ENCODE peak calls at places on chromosomes 2 and 18, in four cellular contexts. U, K, N and X are unnamed samples.

GRCh38 chr2:32948266-32948665 is 1.5 kb downstream of the LTBP1 start:
- DNase-seq in U (no peak), K (no peak), N (no peak), X (no peak)

GRCh38 chr2:67997528-67998267 is 65.1 kb downstream of the C1D start:
- DNase-seq in K (no peak), U (peak; percentile 88), N (no peak), X (no peak)

GRCh38 chr18:23181547-23181946 is 46.3 kb downstream of the CABLES1 start:
- DNase-seq in U (no peak), N (no peak), K (no peak), X (no peak)

GRCh38 chr2:102107741-102108070 is 34.8 kb upstream of the IL1R1 start:
- DNase-seq in U (peak; percentile 57), K (peak; percentile 98), N (no peak), X (peak; percentile 33)

GRCh38 chr2:60213865-60214657 is 339.4 kb downstream of the BCL11A start:
- DNase-seq in N (no peak), K (no peak), U (no peak), X (no peak)

GRCh38 chr18:3104190-3105054 is 91.5 kb upstream of the LPIN2 start:
- DNase-seq in N (no peak), K (no peak), U (peak; percentile 61), X (no peak)

GRCh38 chr2:9108210-9108967 is 98.2 kb upstream of the ASAP2 start:
- DNase-seq in U (peak; percentile 51), K (no peak), N (no peak), X (no peak)

GRCh38 chr18:36756262-36756661 is 72.5 kb downstream of the TPGS2 start:
- DNase-seq in N (no peak), K (no peak), U (peak; percentile 31), X (no peak)

GRCh38 chr2:162369577-162369976 is 25.6 kb downstream of the GCA start:
- DNase-seq in U (no peak), N (no peak), K (no peak), X (no peak)

GRCh38 chr2:203880557-203881125 is 13.1 kb downstream of the CTLA4 start:
- DNase-seq in N (no peak), K (no peak), U (no peak), X (no peak)

GRCh38 chr2:233449071-233449901 is 95.0 kb downstream of the DGKD start:
- DNase-seq in K (no peak), U (peak; percentile 48), N (peak; percentile 38), X (peak; percentile 68)

GRCh38 chr2:233451950-233452349 is 97.7 kb downstream of the DGKD start:
- DNase-seq in K (no peak), U (no peak), N (no peak), X (no peak)

GRCh38 chr2:233450854-233451575 is 96.7 kb downstream of the DGKD start:
- DNase-seq in N (no peak), U (no peak), K (no peak), X (no peak)

GRCh38 chr2:233448565-233448964 is 94.3 kb downstream of the DGKD start:
- DNase-seq in N (no peak), U (no peak), K (peak; percentile 26), X (peak; percentile 65)

GRCh38 chr2:233449921-233450853 is 95.9 kb downstream of the DGKD start:
- DNase-seq in U (no peak), N (no peak), K (no peak), X (no peak)
- TF ChIP-seq USF2 in U (no peak), N (no peak), K (no peak), X (no peak)

GRCh38 chr18:12048010-12048826 is 45.4 kb upstream of the ANKRD62 start:
- DNase-seq in N (no peak), U (no peak), K (no peak), X (no peak)
- TF ChIP-seq USF2 in N (no peak), U (no peak), K (no peak), X (no peak)

GRCh38 chr2:180443896-180444295 is 436.8 kb upstream of the CWC22 start:
- DNase-seq in U (no peak), K (no peak), N (no peak), X (no peak)
- TF ChIP-seq USF2 in U (no peak), K (no peak), N (no peak), X (no peak)

GRCh38 chr2:48120112-48120511 is 213.8 kb upstream of the FBXO11 start:
- DNase-seq in K (peak; percentile 85), U (no peak), N (no peak), X (no peak)

GRCh38 chr2:48122166-48122565 is 215.9 kb upstream of the FBXO11 start:
- DNase-seq in U (no peak), N (no peak), K (no peak), X (no peak)

GRCh38 chr2:48116518-48116917 is 210.2 kb upstream of the FBXO11 start:
- DNase-seq in U (no peak), K (no peak), N (no peak), X (no peak)

GRCh38 chr2:48120759-48121242 is 214.5 kb upstream of the FBXO11 start:
- DNase-seq in K (no peak), U (no peak), N (no peak), X (no peak)

DNA sequence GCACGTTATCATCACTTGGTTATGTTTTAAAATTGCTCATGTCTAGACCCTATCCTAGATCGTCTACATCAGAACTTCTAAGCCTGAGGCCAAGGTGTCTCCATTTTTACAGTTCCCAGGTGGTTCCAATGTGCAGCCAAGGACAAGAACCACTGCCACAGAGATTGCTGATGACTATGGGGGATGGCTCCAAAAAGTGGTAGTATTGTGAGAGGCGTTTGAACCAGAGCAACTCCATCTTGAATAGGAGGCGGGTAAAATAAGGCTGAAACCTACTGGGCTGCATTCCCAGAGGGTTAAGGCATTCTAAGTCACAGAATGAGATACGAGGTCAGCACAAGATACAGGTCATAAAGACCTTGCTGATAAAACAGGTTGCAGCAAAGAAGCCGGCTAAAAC is 212.6 kb upstream of the FBXO11 start:
- DNase-seq in N (no peak), K (no peak), U (no peak), X (no peak)
- TF ChIP-seq USF2 in N (no peak), K (no peak), U (no peak), X (no peak)

GRCh38 chr2:96325884-96326255 is 753 bp downstream of the ITPRIPL1 start:
- DNase-seq in N (no peak), U (no peak), K (no peak), X (no peak)
- TF ChIP-seq USF2 in N (no peak), U (no peak), K (no peak), X (no peak)